ENCODE peak calls at places on chromosomes 7 and 10, in seven cellular contexts. B is keratinocyte, Q is body of pancreas, A is aorta, E is heart right ventricle, N is AG09309, Z is endodermal cell. C is an unnamed sample.

GRCh38 chr7:289756-290553 is at the start of gene FOXL3:
- DNase-seq in Z (peak; percentile 26), N (no peak), B (no peak), Q (no peak), A (no peak), E (no peak), C (no peak)

GRCh38 chr7:23530355-23530754 is 1.4 kb downstream of the TRA2A start:
- DNase-seq in N (no peak), E (no peak), A (no peak), B (no peak), Q (no peak), Z (no peak), C (no peak)

GRCh38 chr10:73359492-73359891 is 828 bp upstream of the CFAP70 start:
- DNase-seq in N (no peak), E (no peak), Q (no peak), B (no peak), A (no peak), Z (no peak), C (no peak)

GRCh38 chr7:142196066-142196840 is 61.6 kb downstream of the PRSS58 start:
- DNase-seq in Q (no peak), Z (no peak), A (no peak), B (no peak), E (no peak), N (no peak), C (no peak)

GRCh38 chr10:89357955-89358354 is 19.9 kb upstream of the IFIT1B start:
- DNase-seq in N (no peak), Q (no peak), E (no peak), A (no peak), B (no peak), Z (no peak), C (no peak)

GRCh38 chr10:89355373-89355772 is 22.5 kb upstream of the IFIT1B start:
- DNase-seq in A (no peak), N (no peak), Q (no peak), B (no peak), Z (no peak), E (no peak), C (peak; percentile 46)

GRCh38 chr7:21851445-21852043 is 94.2 kb downstream of the CDCA7L start:
- DNase-seq in A (no peak), Z (no peak), N (no peak), B (no peak), Q (no peak), E (no peak), C (no peak)

GRCh38 chr10:117552156-117552620 is 9.6 kb downstream of the EMX2 start:
- DNase-seq in B (no peak), Z (peak; percentile 85), Q (no peak), A (no peak), E (no peak), N (no peak), C (no peak)

GRCh38 chr7:100115026-100115425 is 4.1 kb downstream of the TAF6 start:
- DNase-seq in Z (no peak), B (no peak), N (no peak), Q (no peak), E (no peak), A (no peak), C (no peak)

GRCh38 chr10:28637346-28637745 is 40.0 kb upstream of the BAMBI start:
- DNase-seq in N (no peak), Z (no peak), B (no peak), A (no peak), E (no peak), Q (no peak), C (no peak)

GRCh38 chr10:99906470-99906869 is 103.3 kb downstream of the DNMBP start:
- DNase-seq in Q (no peak), A (peak; percentile 56), N (no peak), E (no peak), B (peak; percentile 90), Z (no peak), C (peak; percentile 37)

GRCh38 chr7:155763721-155764431 is 48.4 kb downstream of the SHH start:
- DNase-seq in B (no peak), Z (no peak), Q (no peak), N (no peak), E (no peak), A (peak; percentile 55), C (peak; percentile 54)

GRCh38 chr7:121430558-121430957 is 34.5 kb upstream of the FAM3C start:
- DNase-seq in E (no peak), B (no peak), Z (no peak), Q (no peak), N (no peak), A (no peak), C (no peak)

GRCh38 chr7:121431996-121432395 is 35.9 kb upstream of the FAM3C start:
- DNase-seq in Q (no peak), Z (no peak), N (no peak), A (no peak), B (no peak), E (no peak), C (no peak)

GRCh38 chr7:121431389-121431788 is 35.3 kb upstream of the FAM3C start:
- DNase-seq in A (no peak), N (no peak), E (no peak), Q (no peak), B (no peak), Z (no peak), C (no peak)

GRCh38 chr7:121428857-121429489 is 32.9 kb upstream of the FAM3C start:
- DNase-seq in Q (no peak), N (peak; percentile 2), E (no peak), Z (no peak), A (no peak), B (no peak), C (no peak)

DNA sequence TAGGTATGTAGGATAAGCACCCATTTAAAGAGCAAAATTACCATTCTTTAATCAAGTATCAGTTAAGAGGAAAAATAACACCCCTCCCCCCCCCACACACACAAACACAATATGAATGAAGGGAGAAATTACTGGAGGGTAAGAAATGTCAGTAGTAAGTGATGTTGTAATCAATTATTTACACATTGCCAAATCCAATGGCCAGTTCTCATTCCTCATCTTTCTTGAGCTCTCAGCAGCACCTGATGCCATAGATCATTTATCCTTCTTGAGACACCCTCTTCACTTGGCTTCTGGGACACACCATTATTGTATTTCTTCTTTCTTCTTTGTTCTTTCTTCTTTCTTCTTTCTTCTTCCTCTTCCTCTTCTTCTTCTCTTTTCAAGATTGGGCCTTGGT is 33.7 kb upstream of the FAM3C start:
- DNase-seq in Z (no peak), B (no peak), E (no peak), A (no peak), N (no peak), Q (no peak), C (no peak)
- H3K4me3 ChIP-seq in Z (no peak overlapping the region), B (no peak overlapping the region), E (no peak overlapping the region), A (no peak overlapping the region), N (no peak overlapping the region), Q (no peak overlapping the region), C (no peak overlapping the region)

DNA sequence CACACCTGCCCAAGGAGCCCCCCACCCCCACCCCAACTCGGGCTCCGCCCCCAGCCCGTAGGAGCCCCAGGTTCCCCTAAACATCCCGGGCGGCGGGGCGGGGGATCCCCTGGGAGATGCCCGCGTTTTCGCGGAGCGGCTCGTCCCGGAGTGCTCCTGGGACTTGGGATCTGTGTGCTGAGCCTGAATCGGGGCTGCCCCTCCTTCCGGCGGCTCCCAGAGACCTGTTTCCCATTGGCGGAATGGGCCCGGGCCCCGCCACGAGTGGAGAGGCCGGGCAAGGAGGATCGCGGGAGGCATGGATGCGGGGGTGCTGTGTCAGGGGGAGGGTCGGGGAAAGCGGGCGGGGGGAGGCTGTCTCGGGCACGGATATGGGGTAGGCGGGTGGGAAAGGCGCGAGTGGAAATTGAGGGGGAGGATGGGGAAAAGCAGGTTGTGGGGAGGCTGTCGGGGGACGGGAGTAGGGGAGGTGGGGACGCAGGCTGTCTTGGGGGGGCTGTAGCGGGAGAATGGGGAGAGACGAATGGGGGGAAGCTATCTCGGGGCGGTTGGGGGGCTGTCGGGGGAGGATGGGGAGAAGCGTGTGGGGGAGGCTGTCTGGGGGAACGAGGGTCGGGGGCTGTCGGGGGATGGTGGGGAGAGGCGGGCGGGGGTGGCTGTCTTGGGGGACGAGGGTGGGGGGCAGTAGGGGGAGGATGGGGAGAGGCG is 572 bp upstream of the BHLHA15 start:
- DNase-seq in A (peak; percentile 54), N (no peak), B (no peak), Z (peak; percentile 85), E (no peak), Q (peak; percentile 61), C (no peak)
- H3K4me3 ChIP-seq in A (no peak overlapping the region), N (peak overlapping the region; percentile 49), B (no peak overlapping the region), Z (no peak overlapping the region), E (no peak overlapping the region), Q (no peak overlapping the region), C (peak overlapping the region; percentile 30)

GRCh38 chr7:45026984-45027773 is 27.2 kb downstream of the CCM2 start:
- DNase-seq in B (peak; percentile 42), Z (no peak), A (no peak), N (no peak), E (no peak), Q (no peak), C (no peak)
- H3K4me3 ChIP-seq in B (peak overlapping the region; percentile 44), Z (no peak overlapping the region), A (no peak overlapping the region), N (no peak overlapping the region), E (no peak overlapping the region), Q (no peak overlapping the region), C (no peak overlapping the region)

GRCh38 chr7:50791363-50791762 is 8.7 kb upstream of the GRB10 start:
- DNase-seq in B (no peak), Z (no peak), A (no peak), N (no peak), Q (no peak), E (no peak), C (no peak)
- H3K4me3 ChIP-seq in B (peak overlapping the region; percentile 84), Z (peak overlapping the region; percentile 97), A (peak overlapping the region; percentile 97), N (peak overlapping the region; percentile 64), Q (peak overlapping the region; percentile 30), E (peak overlapping the region; percentile 94), C (peak overlapping the region; percentile 78)

GRCh38 chr10:95444792-95445191 is 116.4 kb downstream of the SORBS1 start:
- DNase-seq in Z (no peak), A (no peak), Q (no peak), N (no peak), B (no peak), E (no peak), C (no peak)
- H3K4me3 ChIP-seq in Z (no peak overlapping the region), A (no peak overlapping the region), Q (no peak overlapping the region), N (no peak overlapping the region), B (no peak overlapping the region), E (no peak overlapping the region), C (no peak overlapping the region)

GRCh38 chr10:102633282-102633681 is 11.0 kb upstream of the TRIM8 start:
- DNase-seq in Z (peak; percentile 53), B (no peak), Q (no peak), N (no peak), A (peak; percentile 79), E (no peak), C (no peak)
- H3K4me3 ChIP-seq in Z (no peak overlapping the region), B (no peak overlapping the region), Q (no peak overlapping the region), N (no peak overlapping the region), A (no peak overlapping the region), E (no peak overlapping the region), C (no peak overlapping the region)

GRCh38 chr10:45514283-45515270 is 140.6 kb downstream of the ALOX5 start:
- DNase-seq in B (peak; percentile 49), A (no peak), Z (no peak), N (no peak), Q (no peak), E (no peak), C (peak; percentile 25)
- H3K4me3 ChIP-seq in B (peak overlapping the region; percentile 46), A (no peak overlapping the region), Z (no peak overlapping the region), N (no peak overlapping the region), Q (no peak overlapping the region), E (no peak overlapping the region), C (no peak overlapping the region)

C was measured in skeletal muscle cell.